ENCODE peak calls at places on chromosomes 11 and 22, in eight cellular contexts. One of them, this sample, is unnamed.

GRCh38 chr11:63681208-63682044 is at the start of gene RTN3:
- DNase-seq in mesendoderm: peak; percentile 98
- DNase-seq in ovary: peak; percentile 99
- DNase-seq in stomach: peak; percentile 98
- DNase-seq in esophagus squamous epithelium: peak; percentile 69
- DNase-seq in aorta: peak; percentile 98
- DNase-seq in right atrium auricular region: peak; percentile 97
- DNase-seq in cardiac muscle cell: peak; percentile 98
- DNase-seq in this sample: peak; percentile 98

GRCh38 chr11:75896843-75897419 is 81.9 kb downstream of the UVRAG start:
- DNase-seq in mesendoderm: peak; percentile 45
- DNase-seq in ovary: no peak
- DNase-seq in stomach: no peak
- DNase-seq in esophagus squamous epithelium: no peak
- DNase-seq in aorta: no peak
- DNase-seq in right atrium auricular region: no peak
- DNase-seq in cardiac muscle cell: peak; percentile 52
- DNase-seq in this sample: no peak

GRCh38 chr11:111663820-111664219 is 61.6 kb downstream of the SIK2 start:
- DNase-seq in mesendoderm: peak; percentile 3
- DNase-seq in ovary: no peak
- DNase-seq in stomach: peak; percentile 73
- DNase-seq in esophagus squamous epithelium: no peak
- DNase-seq in aorta: no peak
- DNase-seq in right atrium auricular region: no peak
- DNase-seq in cardiac muscle cell: no peak
- DNase-seq in this sample: no peak

GRCh38 chr22:26912985-26913384 is 255.6 kb downstream of the MIAT start:
- DNase-seq in mesendoderm: no peak
- DNase-seq in ovary: no peak
- DNase-seq in stomach: no peak
- DNase-seq in esophagus squamous epithelium: no peak
- DNase-seq in aorta: no peak
- DNase-seq in right atrium auricular region: no peak
- DNase-seq in cardiac muscle cell: no peak
- DNase-seq in this sample: no peak

GRCh38 chr11:33722579-33723234 is 13.5 kb downstream of the CD59 start:
- DNase-seq in mesendoderm: peak; percentile 53
- DNase-seq in ovary: no peak
- DNase-seq in stomach: no peak
- DNase-seq in esophagus squamous epithelium: no peak
- DNase-seq in aorta: peak; percentile 64
- DNase-seq in right atrium auricular region: no peak
- DNase-seq in cardiac muscle cell: no peak
- DNase-seq in this sample: no peak

GRCh38 chr11:123195182-123196059 is at the start of gene CLMP:
- DNase-seq in mesendoderm: peak; percentile 89
- DNase-seq in ovary: peak; percentile 78
- DNase-seq in stomach: no peak
- DNase-seq in esophagus squamous epithelium: no peak
- DNase-seq in aorta: peak; percentile 79
- DNase-seq in right atrium auricular region: no peak
- DNase-seq in cardiac muscle cell: peak; percentile 35
- DNase-seq in this sample: no peak

GRCh38 chr22:37326726-37327125 is 44.4 kb downstream of the CYTH4 start:
- DNase-seq in mesendoderm: no peak
- DNase-seq in ovary: no peak
- DNase-seq in stomach: peak; percentile 90
- DNase-seq in esophagus squamous epithelium: no peak
- DNase-seq in aorta: no peak
- DNase-seq in right atrium auricular region: no peak
- DNase-seq in cardiac muscle cell: no peak
- DNase-seq in this sample: no peak

GRCh38 chr11:11022126-11022730 is 164.4 kb upstream of the ZBED5 start:
- DNase-seq in mesendoderm: no peak
- DNase-seq in ovary: no peak
- DNase-seq in stomach: no peak
- DNase-seq in esophagus squamous epithelium: no peak
- DNase-seq in aorta: no peak
- DNase-seq in right atrium auricular region: no peak
- DNase-seq in cardiac muscle cell: peak; percentile 28
- DNase-seq in this sample: peak; percentile 27

GRCh38 chr11:77471520-77472234 is 2.2 kb downstream of the PAK1 start:
- DNase-seq in mesendoderm: peak; percentile 54
- DNase-seq in ovary: no peak
- DNase-seq in stomach: peak; percentile 72
- DNase-seq in esophagus squamous epithelium: no peak
- DNase-seq in aorta: no peak
- DNase-seq in right atrium auricular region: no peak
- DNase-seq in cardiac muscle cell: peak; percentile 59
- DNase-seq in this sample: no peak

GRCh38 chr11:2383823-2384722 is 7.0 kb downstream of the CD81 start:
- DNase-seq in mesendoderm: no peak
- DNase-seq in ovary: no peak
- DNase-seq in stomach: no peak
- DNase-seq in esophagus squamous epithelium: no peak
- DNase-seq in aorta: no peak
- DNase-seq in right atrium auricular region: no peak
- DNase-seq in cardiac muscle cell: no peak
- DNase-seq in this sample: no peak

GRCh38 chr11:84648413-84648812 is 978.7 kb downstream of the DLG2 start:
- DNase-seq in mesendoderm: peak; percentile 65
- DNase-seq in ovary: no peak
- DNase-seq in stomach: no peak
- DNase-seq in esophagus squamous epithelium: no peak
- DNase-seq in aorta: no peak
- DNase-seq in right atrium auricular region: no peak
- DNase-seq in cardiac muscle cell: no peak
- DNase-seq in this sample: no peak

GRCh38 chr11:48004456-48004855 is 24.1 kb downstream of the PTPRJ start:
- DNase-seq in mesendoderm: no peak
- DNase-seq in ovary: no peak
- DNase-seq in stomach: no peak
- DNase-seq in esophagus squamous epithelium: no peak
- DNase-seq in aorta: no peak
- DNase-seq in right atrium auricular region: no peak
- DNase-seq in cardiac muscle cell: no peak
- DNase-seq in this sample: no peak

GRCh38 chr22:41524283-41524682 is 20.0 kb downstream of the POLR3H start:
- DNase-seq in mesendoderm: no peak
- DNase-seq in ovary: peak; percentile 83
- DNase-seq in stomach: peak; percentile 92
- DNase-seq in esophagus squamous epithelium: no peak
- DNase-seq in aorta: peak; percentile 84
- DNase-seq in right atrium auricular region: peak; percentile 85
- DNase-seq in cardiac muscle cell: no peak
- DNase-seq in this sample: no peak

GRCh38 chr22:41521166-41521565 is 23.1 kb downstream of the POLR3H start:
- DNase-seq in mesendoderm: no peak
- DNase-seq in ovary: no peak
- DNase-seq in stomach: no peak
- DNase-seq in esophagus squamous epithelium: no peak
- DNase-seq in aorta: no peak
- DNase-seq in right atrium auricular region: no peak
- DNase-seq in cardiac muscle cell: no peak
- DNase-seq in this sample: no peak

GRCh38 chr22:41524809-41525449 is 19.3 kb downstream of the POLR3H start:
- DNase-seq in mesendoderm: peak; percentile 47
- DNase-seq in ovary: peak; percentile 63
- DNase-seq in stomach: peak; percentile 31
- DNase-seq in esophagus squamous epithelium: no peak
- DNase-seq in aorta: peak; percentile 65
- DNase-seq in right atrium auricular region: no peak
- DNase-seq in cardiac muscle cell: no peak
- DNase-seq in this sample: peak; percentile 52

GRCh38 chr22:41523464-41524221 is 20.6 kb downstream of the POLR3H start:
- DNase-seq in mesendoderm: peak; percentile 36
- DNase-seq in ovary: peak; percentile 58
- DNase-seq in stomach: peak; percentile 36
- DNase-seq in esophagus squamous epithelium: no peak
- DNase-seq in aorta: peak; percentile 67
- DNase-seq in right atrium auricular region: no peak
- DNase-seq in cardiac muscle cell: no peak
- DNase-seq in this sample: no peak

GRCh38 chr22:41522813-41523212 is 21.5 kb downstream of the POLR3H start:
- DNase-seq in mesendoderm: no peak
- DNase-seq in ovary: no peak
- DNase-seq in stomach: no peak
- DNase-seq in esophagus squamous epithelium: no peak
- DNase-seq in aorta: no peak
- DNase-seq in right atrium auricular region: no peak
- DNase-seq in cardiac muscle cell: no peak
- DNase-seq in this sample: no peak
- H3K36me3 ChIP-seq in mesendoderm: peaks cover 4% of the 10 kb centered on the region
- H3K36me3 ChIP-seq in ovary: no peaks in the 10 kb centered on the region
- H3K36me3 ChIP-seq in stomach: peaks cover 85% of the 10 kb centered on the region
- H3K36me3 ChIP-seq in esophagus squamous epithelium: peaks cover 99% of the 10 kb centered on the region
- H3K36me3 ChIP-seq in aorta: no peaks in the 10 kb centered on the region
- H3K36me3 ChIP-seq in right atrium auricular region: peaks cover 84% of the 10 kb centered on the region
- H3K36me3 ChIP-seq in cardiac muscle cell: peaks cover 52% of the 10 kb centered on the region
- H3K36me3 ChIP-seq in this sample: peaks cover 39% of the 10 kb centered on the region

GRCh38 chr11:880447-880846 is 30.2 kb downstream of the CHID1 start:
- DNase-seq in mesendoderm: no peak
- DNase-seq in ovary: no peak
- DNase-seq in stomach: no peak
- DNase-seq in esophagus squamous epithelium: no peak
- DNase-seq in aorta: no peak
- DNase-seq in right atrium auricular region: no peak
- DNase-seq in cardiac muscle cell: no peak
- DNase-seq in this sample: no peak

GRCh38 chr11:882593-882992 is 28.0 kb downstream of the CHID1 start:
- DNase-seq in mesendoderm: no peak
- DNase-seq in ovary: no peak
- DNase-seq in stomach: no peak
- DNase-seq in esophagus squamous epithelium: no peak
- DNase-seq in aorta: no peak
- DNase-seq in right atrium auricular region: no peak
- DNase-seq in cardiac muscle cell: no peak
- DNase-seq in this sample: no peak

GRCh38 chr11:886568-886967 is 24.0 kb downstream of the CHID1 start:
- DNase-seq in mesendoderm: no peak
- DNase-seq in ovary: no peak
- DNase-seq in stomach: no peak
- DNase-seq in esophagus squamous epithelium: no peak
- DNase-seq in aorta: no peak
- DNase-seq in right atrium auricular region: no peak
- DNase-seq in cardiac muscle cell: no peak
- DNase-seq in this sample: no peak

GRCh38 chr11:884578-885070 is 26.0 kb downstream of the CHID1 start:
- DNase-seq in mesendoderm: no peak
- DNase-seq in ovary: no peak
- DNase-seq in stomach: no peak
- DNase-seq in esophagus squamous epithelium: no peak
- DNase-seq in aorta: no peak
- DNase-seq in right atrium auricular region: no peak
- DNase-seq in cardiac muscle cell: no peak
- DNase-seq in this sample: no peak

GRCh38 chr11:883527-883926 is 27.1 kb downstream of the CHID1 start:
- DNase-seq in mesendoderm: no peak
- DNase-seq in ovary: no peak
- DNase-seq in stomach: no peak
- DNase-seq in esophagus squamous epithelium: no peak
- DNase-seq in aorta: no peak
- DNase-seq in right atrium auricular region: no peak
- DNase-seq in cardiac muscle cell: no peak
- DNase-seq in this sample: no peak
- H3K36me3 ChIP-seq in mesendoderm: peaks cover 8% of the 10 kb centered on the region
- H3K36me3 ChIP-seq in ovary: no peaks in the 10 kb centered on the region
- H3K36me3 ChIP-seq in stomach: peaks cover 85% of the 10 kb centered on the region
- H3K36me3 ChIP-seq in esophagus squamous epithelium: peaks cover 95% of the 10 kb centered on the region
- H3K36me3 ChIP-seq in aorta: no peaks in the 10 kb centered on the region
- H3K36me3 ChIP-seq in right atrium auricular region: peaks cover 9% of the 10 kb centered on the region
- H3K36me3 ChIP-seq in cardiac muscle cell: peaks cover 3% of the 10 kb centered on the region
- H3K36me3 ChIP-seq in this sample: peaks cover 4% of the 10 kb centered on the region

GRCh38 chr22:24102366-24103200 is 78.7 kb upstream of the SUSD2 start:
- DNase-seq in mesendoderm: no peak
- DNase-seq in ovary: no peak
- DNase-seq in stomach: no peak
- DNase-seq in esophagus squamous epithelium: no peak
- DNase-seq in aorta: peak; percentile 26
- DNase-seq in right atrium auricular region: no peak
- DNase-seq in cardiac muscle cell: no peak
- DNase-seq in this sample: no peak
- H3K36me3 ChIP-seq in mesendoderm: peaks cover 7% of the 10 kb centered on the region
- H3K36me3 ChIP-seq in ovary: no peaks in the 10 kb centered on the region
- H3K36me3 ChIP-seq in stomach: peaks cover 87% of the 10 kb centered on the region
- H3K36me3 ChIP-seq in esophagus squamous epithelium: peaks cover 88% of the 10 kb centered on the region
- H3K36me3 ChIP-seq in aorta: no peaks in the 10 kb centered on the region
- H3K36me3 ChIP-seq in right atrium auricular region: peaks cover 25% of the 10 kb centered on the region
- H3K36me3 ChIP-seq in cardiac muscle cell: peaks cover 3% of the 10 kb centered on the region
- H3K36me3 ChIP-seq in this sample: peaks cover 41% of the 10 kb centered on the region

GRCh38 chr22:20566420-20567260 is 59.2 kb downstream of the MED15 start:
- DNase-seq in mesendoderm: no peak
- DNase-seq in ovary: peak; percentile 68
- DNase-seq in stomach: peak; percentile 47
- DNase-seq in esophagus squamous epithelium: no peak
- DNase-seq in aorta: no peak
- DNase-seq in right atrium auricular region: no peak
- DNase-seq in cardiac muscle cell: no peak
- DNase-seq in this sample: peak; percentile 93
- H3K36me3 ChIP-seq in mesendoderm: peaks cover 17% of the 10 kb centered on the region
- H3K36me3 ChIP-seq in ovary: no peaks in the 10 kb centered on the region
- H3K36me3 ChIP-seq in stomach: peaks cover 93% of the 10 kb centered on the region
- H3K36me3 ChIP-seq in esophagus squamous epithelium: peaks cover 92% of the 10 kb centered on the region
- H3K36me3 ChIP-seq in aorta: no peaks in the 10 kb centered on the region
- H3K36me3 ChIP-seq in right atrium auricular region: peaks cover 67% of the 10 kb centered on the region
- H3K36me3 ChIP-seq in cardiac muscle cell: peaks cover 59% of the 10 kb centered on the region
- H3K36me3 ChIP-seq in this sample: peaks cover 35% of the 10 kb centered on the region

This sample was measured in CD8-positive, alpha-beta T cell.